ENCODE peak calls at places on chromosomes 5 and 9, in four cellular contexts. G is GM12878, I is SK-N-SH, V is HepG2. U is an unnamed sample.

GRCh38 chr5:32369032-32369431 is 56.3 kb upstream of the MTMR12 start:
- DNase-seq in I (no peak), G (no peak), V (peak), U (no peak)

GRCh38 chr9:3240651-3241268 is 285.0 kb downstream of the RFX3 start:
- DNase-seq in I (peak), G (peak), V (peak), U (peak)

GRCh38 chr5:93956006-93956405 is 214.6 kb upstream of the POU5F2 start:
- DNase-seq in I (no peak), V (no peak), G (no peak), U (no peak)

GRCh38 chr9:137114613-137115393 is at the start of gene DPP7:
- DNase-seq in V (no peak), I (peak), G (no peak), U (no peak)

GRCh38 chr5:179870403-179870903 is 11.8 kb upstream of the MRNIP start:
- DNase-seq in I (peak), V (peak), G (no peak), U (peak)

GRCh38 chr5:125798311-125798710 is 624.9 kb upstream of the GRAMD2B start:
- DNase-seq in I (no peak), G (no peak), V (no peak), U (no peak)

GRCh38 chr9:21813575-21814473 is 11.4 kb downstream of the MTAP start:
- DNase-seq in I (peak), V (peak), G (no peak), U (no peak)

GRCh38 chr5:8729437-8729836 is 816.4 kb downstream of the SEMA5A start:
- DNase-seq in G (no peak), I (no peak), V (no peak), U (no peak)

GRCh38 chr9:92988215-92988731 is 41.0 kb downstream of the FGD3 start:
- DNase-seq in I (no peak), V (no peak), G (no peak), U (no peak)

GRCh38 chr5:132746592-132747063 is 598 bp upstream of the CCNI2 start:
- DNase-seq in V (no peak), G (no peak), I (no peak), U (no peak)

GRCh38 chr5:24642022-24642421 is 2.8 kb downstream of the CDH10 start:
- DNase-seq in I (peak), G (no peak), V (peak), U (no peak)

GRCh38 chr9:133419005-133419404 is 1.2 kb upstream of the REXO4 start:
- DNase-seq in V (no peak), G (no peak), I (no peak), U (no peak)

GRCh38 chr5:35956429-35956828 is 18.0 kb upstream of the CAPSL start:
- DNase-seq in G (no peak), V (no peak), I (no peak), U (no peak)

GRCh38 chr5:157874861-157875260 is 15.9 kb upstream of the CLINT1 start:
- DNase-seq in G (no peak), V (no peak), I (no peak), U (no peak)

GRCh38 chr5:34685485-34686197 is 29.5 kb downstream of the RAI14 start:
- DNase-seq in V (peak), G (no peak), I (no peak), U (peak)

GRCh38 chr9:89461302-89461701 is 36.6 kb downstream of the SEMA4D start:
- DNase-seq in I (no peak), G (no peak), V (no peak), U (no peak)

GRCh38 chr9:94182532-94182931 is 76.6 kb upstream of the ZNF169 start:
- DNase-seq in I (no peak), G (no peak), V (no peak), U (no peak)

GRCh38 chr9:105146677-105147076 is 97.8 kb upstream of the SLC44A1 start:
- DNase-seq in I (peak), V (no peak), G (no peak), U (no peak)

GRCh38 chr9:70322096-70322495 is 63.3 kb downstream of the SMC5 start:
- DNase-seq in G (no peak), V (no peak), I (no peak), U (no peak)

GRCh38 chr5:610744-611730 is 1.1 kb upstream of the CEP72 start:
- DNase-seq in I (no peak), G (no peak), V (no peak), U (no peak)

GRCh38 chr5:113246371-113246870 is 188.4 kb downstream of the TSSK1B start:
- DNase-seq in G (no peak), V (no peak), I (no peak), U (no peak)

GRCh38 chr9:89179535-89179919 is 909 bp upstream of the SHC3 start:
- DNase-seq in V (no peak), I (no peak), G (no peak), U (no peak)

GRCh38 chr5:179373101-179373934 is 28.1 kb upstream of the ADAMTS2 start:
- DNase-seq in V (no peak), I (no peak), G (no peak), U (no peak)

DNA sequence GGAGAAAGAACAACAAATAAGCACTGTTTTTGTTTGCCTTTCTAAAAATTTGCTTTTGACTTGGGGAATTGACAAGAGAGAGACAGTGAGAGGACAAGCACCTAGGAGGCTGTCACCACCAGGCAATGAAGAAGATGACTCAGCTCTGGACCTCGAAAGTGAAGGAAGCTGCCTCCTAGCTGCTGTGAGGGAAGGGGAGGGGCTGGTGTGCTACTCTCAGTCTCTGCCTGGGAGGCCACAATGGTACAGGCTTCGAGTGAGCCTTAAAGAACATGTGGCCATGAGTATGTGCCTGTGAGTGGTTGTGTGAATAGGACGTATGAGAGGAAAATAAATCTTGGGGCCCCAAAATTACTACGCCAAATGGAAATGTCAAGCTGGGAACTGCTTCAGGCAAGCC is 7.1 kb upstream of the PLK2 start:
- DNase-seq in V (no peak), G (no peak), I (no peak), U (no peak)
- TF ChIP-seq TCF12 in V (no peak), G (no peak), I (peak), U (no peak)

GRCh38 chr5:135560858-135561257 is 17.9 kb downstream of the CXCL14 start:
- DNase-seq in V (peak), G (peak), I (peak), U (no peak)
- TF ChIP-seq TCF12 in V (no peak), G (no peak), I (no peak), U (no peak)

DNA sequence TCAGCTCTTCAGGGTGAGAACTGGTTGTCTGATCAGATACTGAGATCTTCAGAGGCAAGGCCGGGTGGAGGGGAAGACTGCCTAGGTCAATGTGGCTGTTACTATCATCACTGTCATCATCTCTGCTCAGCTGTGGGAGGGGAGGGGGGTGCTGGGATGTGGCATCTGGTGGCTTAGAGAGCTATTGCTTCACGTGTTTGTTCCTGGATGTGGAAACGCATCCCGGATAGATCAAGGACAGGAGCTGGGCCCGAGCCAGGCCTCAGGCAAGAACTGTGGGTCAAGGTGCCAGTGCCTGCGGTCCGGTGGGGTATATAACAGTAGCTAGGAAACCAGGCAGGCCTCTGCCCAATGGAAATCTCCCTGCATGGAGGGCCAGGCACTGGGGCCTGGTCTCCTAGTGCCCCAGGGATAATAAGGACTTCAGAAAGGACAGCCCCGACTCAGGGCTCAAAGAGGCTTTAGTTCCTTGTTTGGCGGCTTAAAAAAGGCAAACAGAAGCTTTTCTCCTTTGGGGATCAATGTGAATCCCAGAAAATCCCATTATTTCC is 30.3 kb upstream of the TIFAB start:
- DNase-seq in G (no peak), I (peak), V (peak), U (no peak)
- TF ChIP-seq TCF12 in G (no peak), I (no peak), V (no peak), U (no peak)

GRCh38 chr5:59800375-59800893 is 93.1 kb downstream of the PDE4D start:
- DNase-seq in V (no peak), I (no peak), G (no peak), U (peak)

GRCh38 chr5:59799668-59800374 is 93.7 kb downstream of the PDE4D start:
- DNase-seq in I (peak), V (peak), G (peak), U (no peak)

GRCh38 chr5:59795141-59795540 is 98.4 kb downstream of the PDE4D start:
- DNase-seq in G (no peak), V (no peak), I (no peak), U (no peak)

GRCh38 chr5:59798862-59799667 is 94.5 kb downstream of the PDE4D start:
- DNase-seq in I (no peak), G (peak), V (no peak), U (no peak)
- TF ChIP-seq TCF12 in I (no peak), G (no peak), V (no peak), U (no peak)

DNA sequence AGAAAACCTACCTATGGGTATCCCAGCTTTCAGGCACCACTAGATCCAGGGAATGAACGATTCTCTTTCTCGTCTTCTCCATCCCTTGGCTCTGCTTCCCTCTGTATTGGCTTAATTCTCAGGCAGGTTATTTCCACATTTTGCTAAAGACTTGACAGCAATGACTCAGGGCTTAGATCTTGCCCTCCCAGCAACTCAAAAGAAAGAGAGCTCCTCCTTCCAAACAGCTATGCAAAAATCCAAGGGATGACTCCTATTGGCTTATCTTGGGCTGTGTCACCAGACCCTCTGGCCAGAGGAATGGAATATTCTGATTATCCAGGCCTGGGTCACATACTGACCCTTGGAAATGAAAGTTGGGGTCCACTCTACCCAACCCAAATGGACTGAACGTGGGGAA is 270.2 kb downstream of the NTRK2 start:
- DNase-seq in I (no peak), G (no peak), V (no peak), U (no peak)
- TF ChIP-seq TCF12 in I (no peak), G (no peak), V (no peak), U (no peak)